ENCODE peak calls at places on chromosomes 13 and 19, in seven cellular contexts. R, Z, N, L, S, C and M are unnamed samples.

GRCh38 chr19:49896863-49897621 is at the start of gene IL4I1:
- DNase-seq in R (peak; percentile 33), Z (no peak), N (peak; percentile 61), L (peak; percentile 37), S (peak; percentile 73), C (no peak), M (no peak)

GRCh38 chr19:3723883-3724282 is 15.7 kb downstream of the TJP3 start:
- DNase-seq in R (no peak), Z (no peak), N (no peak), L (no peak), S (no peak), C (no peak), M (no peak)

GRCh38 chr19:15516363-15516762 is 8.0 kb downstream of the CYP4F22 start:
- DNase-seq in R (no peak), Z (no peak), N (no peak), L (no peak), S (no peak), C (no peak), M (no peak)

GRCh38 chr13:31773538-31773937 is 34.2 kb downstream of the RXFP2 start:
- DNase-seq in R (no peak), Z (no peak), N (no peak), L (no peak), S (no peak), C (no peak), M (no peak)

GRCh38 chr13:94860981-94861407 is 148.6 kb upstream of the SOX21 start:
- DNase-seq in R (no peak), Z (no peak), N (no peak), L (no peak), S (peak; percentile 21), C (no peak), M (no peak)

GRCh38 chr13:41291246-41291645 is 19.8 kb upstream of the NAA16 start:
- DNase-seq in R (no peak), Z (no peak), N (no peak), L (no peak), S (no peak), C (no peak), M (no peak)

GRCh38 chr19:7932276-7932929 is 6.5 kb upstream of the CTXN1 start:
- DNase-seq in R (no peak), Z (no peak), N (no peak), L (no peak), S (no peak), C (no peak), M (no peak)

GRCh38 chr13:76677047-76677446 is 209.2 kb downstream of the KCTD12 start:
- DNase-seq in R (no peak), Z (no peak), N (no peak), L (no peak), S (no peak), C (peak; percentile 15), M (peak; percentile 50)

GRCh38 chr19:5031231-5032100 is 62.6 kb downstream of the KDM4B start:
- DNase-seq in R (peak; percentile 70), Z (peak; percentile 97), N (peak; percentile 75), L (peak; percentile 75), S (peak; percentile 80), C (peak; percentile 70), M (peak; percentile 80)

GRCh38 chr13:78370231-78370630 is 233.1 kb downstream of the POU4F1 start:
- DNase-seq in R (no peak), Z (no peak), N (no peak), L (no peak), S (no peak), C (no peak), M (no peak)

GRCh38 chr13:61685683-61686013 is 270.0 kb upstream of the PCDH20 start:
- DNase-seq in R (no peak), Z (no peak), N (no peak), L (no peak), S (no peak), C (peak; percentile 16), M (no peak)